ENCODE peak calls at places on chromosomes 13 and 19, in four cellular contexts. E, S, O and R are unnamed samples.

GRCh38 chr13:60227168-60227567 is 63.4 kb upstream of the DIAPH3 start:
- DNase-seq in E (no peak), S (peak), O (no peak), R (no peak)

GRCh38 chr13:49927755-49928154 is 8.4 kb downstream of the SPRYD7 start:
- DNase-seq in E (no peak), S (no peak), O (no peak), R (no peak)

GRCh38 chr19:1534972-1535371 is 11.1 kb downstream of the PLK5 start:
- DNase-seq in E (no peak), S (no peak), O (no peak), R (no peak)

GRCh38 chr19:36547001-36547732 is 19.1 kb upstream of the ZNF260 start:
- DNase-seq in E (no peak), S (peak), O (no peak), R (no peak)

GRCh38 chr13:99859178-99860177 is 112.1 kb downstream of the ZIC5 start:
- DNase-seq in E (no peak), S (no peak), O (peak), R (no peak)

GRCh38 chr19:49380391-49380790 is 7.7 kb upstream of the KASH5 start:
- DNase-seq in E (no peak), S (no peak), O (no peak), R (no peak)

GRCh38 chr19:18153555-18154134 is 682 bp downstream of the PIK3R2 start:
- DNase-seq in E (no peak), S (no peak), O (no peak), R (no peak)

GRCh38 chr19:58556633-58557252 is 1.7 kb downstream of the UBE2M start:
- DNase-seq in E (no peak), S (no peak), O (no peak), R (no peak)

GRCh38 chr13:97231832-97232201 is 9.7 kb downstream of the MBNL2 start:
- DNase-seq in E (no peak), S (no peak), O (no peak), R (no peak)

GRCh38 chr19:49468746-49469447 is 5.1 kb upstream of the FLT3LG start:
- DNase-seq in E (peak), S (peak), O (peak), R (no peak)

GRCh38 chr19:3852614-3853254 is 16.1 kb downstream of the ZFR2 start:
- DNase-seq in E (peak), S (peak), O (no peak), R (peak)

GRCh38 chr19:45352471-45352870 is 11.9 kb downstream of the KLC3 start:
- DNase-seq in E (no peak), S (no peak), O (no peak), R (no peak)

GRCh38 chr13:28392896-28393295 is 102.0 kb downstream of the FLT1 start:
- DNase-seq in E (no peak), S (no peak), O (no peak), R (no peak)

GRCh38 chr19:13057744-13058143 is 44.9 kb downstream of the LYL1 start:
- DNase-seq in E (no peak), S (no peak), O (no peak), R (no peak)

GRCh38 chr13:24868874-24869273 is 104.9 kb downstream of the RNF17 start:
- DNase-seq in E (no peak), S (no peak), O (no peak), R (no peak)

GRCh38 chr19:18771328-18772242 is 19.5 kb downstream of the COMP start:
- DNase-seq in E (peak), S (peak), O (no peak), R (peak)

GRCh38 chr13:42363941-42364612 is 92.1 kb downstream of the AKAP11 start:
- DNase-seq in E (no peak), S (no peak), O (no peak), R (no peak)

GRCh38 chr13:26719356-26719945 is 41.1 kb downstream of the GPR12 start:
- DNase-seq in E (no peak), S (peak), O (no peak), R (no peak)

GRCh38 chr19:23377276-23377675 is 18.0 kb downstream of the ZNF91 start:
- DNase-seq in E (no peak), S (no peak), O (no peak), R (no peak)

GRCh38 chr19:42455621-42456081 is 12.9 kb upstream of the CXCL17 start:
- DNase-seq in E (no peak), S (no peak), O (no peak), R (no peak)

GRCh38 chr19:14473915-14474578 is 1.1 kb downstream of the PTGER1 start:
- DNase-seq in E (no peak), S (no peak), O (no peak), R (no peak)

GRCh38 chr19:43780706-43781525 is at the start of gene KCNN4:
- DNase-seq in E (no peak), S (peak), O (no peak), R (no peak)

GRCh38 chr19:19538077-19538764 is at the start of gene CILP2:
- DNase-seq in E (peak), S (no peak), O (no peak), R (no peak)

GRCh38 chr13:58048670-58049069 is 417.1 kb downstream of the PCDH17 start:
- DNase-seq in E (no peak), S (no peak), O (no peak), R (no peak)

GRCh38 chr19:17719730-17720486 is 628 bp downstream of the MAP1S start:
- DNase-seq in E (no peak), S (no peak), O (no peak), R (no peak)

GRCh38 chr19:34436716-34437115 is 8.5 kb downstream of the UBA2 start:
- DNase-seq in E (no peak), S (no peak), O (no peak), R (no peak)
- TF ChIP-seq CBFB in E (no peak), S (no peak), O (no peak), R (no peak)

GRCh38 chr19:38713865-38714264 is 30.4 kb downstream of the CAPN12 start:
- DNase-seq in E (no peak), S (no peak), O (no peak), R (no peak)

GRCh38 chr19:38713227-38713649 is 31.0 kb downstream of the CAPN12 start:
- DNase-seq in E (no peak), S (no peak), O (no peak), R (no peak)

GRCh38 chr19:38717051-38717450 is 27.2 kb downstream of the CAPN12 start:
- DNase-seq in E (no peak), S (no peak), O (no peak), R (no peak)

GRCh38 chr19:38714354-38714778 is 29.9 kb downstream of the CAPN12 start:
- DNase-seq in E (no peak), S (no peak), O (no peak), R (no peak)

DNA sequence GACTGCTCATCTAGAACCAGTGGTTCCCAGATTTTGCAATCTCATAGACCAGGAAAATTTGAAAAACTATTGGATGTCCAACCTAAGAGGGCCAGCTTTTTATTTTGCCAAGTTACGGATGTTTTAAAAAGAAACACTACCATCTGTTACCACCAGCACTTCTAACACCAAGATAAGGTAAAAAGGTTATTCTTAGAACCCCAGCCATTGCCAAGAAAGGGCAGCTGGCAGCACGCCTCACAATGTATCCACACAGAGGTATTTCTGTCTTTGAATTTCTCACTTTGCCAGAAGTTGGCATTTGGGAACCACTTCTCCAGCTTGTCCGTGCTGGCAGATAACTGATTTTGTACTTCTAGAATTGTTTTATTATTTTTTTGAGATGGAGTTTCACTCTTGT is 28.7 kb downstream of the CAPN12 start:
- DNase-seq in E (no peak), S (no peak), O (no peak), R (no peak)
- TF ChIP-seq CBFB in E (no peak), S (no peak), O (no peak), R (no peak)

DNA sequence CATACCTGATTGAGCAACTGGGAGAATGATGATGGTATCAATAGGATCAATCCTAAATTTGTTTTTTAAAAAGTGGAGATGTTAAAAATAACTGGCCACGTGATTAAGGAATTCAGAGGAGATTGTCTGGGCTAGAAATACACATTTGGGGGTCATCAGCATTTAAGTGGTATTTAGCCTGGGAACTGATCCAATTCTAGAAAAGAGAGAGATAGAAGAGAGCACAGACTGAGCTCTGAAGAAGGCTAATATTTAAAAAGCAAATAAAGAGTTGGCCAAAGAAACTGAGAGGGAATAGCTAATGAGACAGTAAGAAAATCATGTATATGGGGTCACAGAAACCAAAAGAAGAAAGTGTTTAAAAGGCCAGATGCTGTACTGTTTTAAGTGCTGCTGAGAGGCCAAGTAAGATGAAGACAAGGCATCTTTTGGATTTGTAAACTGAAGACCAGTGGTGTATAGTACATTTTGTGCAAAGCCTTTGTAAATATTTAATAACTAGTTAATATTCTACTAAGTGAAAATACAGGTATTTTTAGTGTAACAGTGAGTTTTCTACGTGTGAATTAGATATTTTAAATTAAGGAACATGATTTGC is 40.2 kb downstream of the UBL3 start:
- DNase-seq in E (no peak), S (no peak), O (no peak), R (peak)
- TF ChIP-seq CBFB in E (no peak), S (no peak), O (no peak), R (no peak)

GRCh38 chr19:2733930-2734588 is 5.8 kb downstream of the SLC39A3 start:
- DNase-seq in E (no peak), S (no peak), O (no peak), R (no peak)
- TF ChIP-seq CBFB in E (no peak), S (no peak), O (no peak), R (no peak)

GRCh38 chr13:73198888-73199497 is 140.2 kb downstream of the KLF5 start:
- DNase-seq in E (no peak), S (no peak), O (no peak), R (peak)

GRCh38 chr13:73195091-73195490 is 136.3 kb downstream of the KLF5 start:
- DNase-seq in E (no peak), S (no peak), O (no peak), R (no peak)

GRCh38 chr13:73201601-73202000 is 142.8 kb downstream of the KLF5 start:
- DNase-seq in E (no peak), S (no peak), O (no peak), R (no peak)

GRCh38 chr13:73204916-73205315 is 146.1 kb downstream of the KLF5 start:
- DNase-seq in E (no peak), S (no peak), O (no peak), R (no peak)

DNA sequence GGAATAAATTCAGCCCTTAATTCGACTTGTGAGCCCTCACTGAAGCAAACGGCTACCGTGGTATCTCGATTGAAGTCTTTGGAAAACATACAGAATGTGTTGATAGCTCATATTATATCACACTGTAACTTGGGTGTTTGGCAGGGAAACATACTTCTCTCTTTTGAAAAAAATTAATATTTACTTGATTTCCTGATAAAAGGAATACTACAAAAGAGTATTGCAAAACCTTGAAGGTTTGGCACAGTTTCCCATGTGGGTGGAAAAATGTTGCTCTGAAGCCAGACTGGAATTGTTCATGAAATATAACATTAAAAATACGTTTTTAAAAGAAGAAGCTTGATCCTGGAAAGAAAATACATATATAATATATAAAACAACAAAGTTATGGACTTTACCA is 141.6 kb downstream of the KLF5 start:
- DNase-seq in E (no peak), S (no peak), O (no peak), R (no peak)
- TF ChIP-seq CBFB in E (no peak), S (no peak), O (no peak), R (no peak)

GRCh38 chr13:51153527-51153926 is 42.5 kb upstream of the C13orf42 start:
- DNase-seq in E (no peak), S (no peak), O (no peak), R (no peak)
- TF ChIP-seq CBFB in E (no peak), S (no peak), O (no peak), R (no peak)

DNA sequence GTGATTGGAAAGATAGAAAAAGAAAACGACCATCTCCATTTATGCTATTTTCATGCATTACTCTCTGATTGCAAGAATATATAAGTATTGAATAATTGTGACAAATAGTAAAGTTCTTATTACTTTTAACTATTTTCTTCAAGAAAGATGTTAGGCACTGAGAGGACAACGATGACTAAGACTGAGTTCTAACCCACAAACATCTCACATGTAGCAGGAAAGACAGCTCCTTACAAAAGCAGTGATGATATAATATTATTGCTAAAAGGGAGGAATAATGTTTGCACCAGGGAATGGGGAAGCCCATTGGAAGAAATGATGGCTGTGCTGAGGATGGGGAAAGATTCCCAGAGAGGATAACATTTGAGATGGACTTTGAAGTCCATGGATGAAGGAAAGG is 22.6 kb downstream of the RXFP2 start:
- DNase-seq in E (no peak), S (no peak), O (no peak), R (no peak)
- TF ChIP-seq CBFB in E (no peak), S (no peak), O (no peak), R (no peak)